ENCODE peak calls at places on chromosomes 13 and 19, in seven cellular contexts. One of them, this sample, is unnamed.

GRCh38 chr13:33125821-33126570 is 109.8 kb downstream of the KL start:
- DNase-seq in CD8-positive, alpha-beta memory T cell: no peak
- DNase-seq in astrocyte of the spinal cord: peak
- DNase-seq in GM12865: no peak
- DNase-seq in HEK293T: peak
- DNase-seq in iPS-NIHi11: peak
- DNase-seq in stimulated activated CD8-positive, alpha-beta memory T cell treated with anti-CD3 and anti-CD28 coated beads, Interleukin-15, amount 100 ng/mL, for 24 hours: no peak
- DNase-seq in this sample: peak

GRCh38 chr13:106047859-106048258 is 487.6 kb downstream of the EFNB2 start:
- DNase-seq in CD8-positive, alpha-beta memory T cell: no peak
- DNase-seq in astrocyte of the spinal cord: no peak
- DNase-seq in GM12865: no peak
- DNase-seq in HEK293T: no peak
- DNase-seq in iPS-NIHi11: no peak
- DNase-seq in stimulated activated CD8-positive, alpha-beta memory T cell treated with anti-CD3 and anti-CD28 coated beads, Interleukin-15, amount 100 ng/mL, for 24 hours: no peak
- DNase-seq in this sample: no peak

GRCh38 chr19:28424662-28425430 is 788.1 kb downstream of the UQCRFS1 start:
- DNase-seq in CD8-positive, alpha-beta memory T cell: no peak
- DNase-seq in astrocyte of the spinal cord: peak
- DNase-seq in GM12865: no peak
- DNase-seq in HEK293T: no peak
- DNase-seq in iPS-NIHi11: no peak
- DNase-seq in stimulated activated CD8-positive, alpha-beta memory T cell treated with anti-CD3 and anti-CD28 coated beads, Interleukin-15, amount 100 ng/mL, for 24 hours: no peak
- DNase-seq in this sample: no peak

GRCh38 chr13:43407023-43407581 is 379.7 kb downstream of the ENOX1 start:
- DNase-seq in CD8-positive, alpha-beta memory T cell: no peak
- DNase-seq in astrocyte of the spinal cord: no peak
- DNase-seq in GM12865: no peak
- DNase-seq in HEK293T: no peak
- DNase-seq in iPS-NIHi11: no peak
- DNase-seq in stimulated activated CD8-positive, alpha-beta memory T cell treated with anti-CD3 and anti-CD28 coated beads, Interleukin-15, amount 100 ng/mL, for 24 hours: no peak
- DNase-seq in this sample: no peak

GRCh38 chr19:40323705-40324104 is 24.5 kb downstream of the C19orf47 start:
- DNase-seq in CD8-positive, alpha-beta memory T cell: no peak
- DNase-seq in astrocyte of the spinal cord: no peak
- DNase-seq in GM12865: no peak
- DNase-seq in HEK293T: no peak
- DNase-seq in iPS-NIHi11: no peak
- DNase-seq in stimulated activated CD8-positive, alpha-beta memory T cell treated with anti-CD3 and anti-CD28 coated beads, Interleukin-15, amount 100 ng/mL, for 24 hours: no peak
- DNase-seq in this sample: no peak

GRCh38 chr13:21364357-21364756 is 94.7 kb downstream of the ZDHHC20 start:
- DNase-seq in CD8-positive, alpha-beta memory T cell: no peak
- DNase-seq in astrocyte of the spinal cord: no peak
- DNase-seq in GM12865: no peak
- DNase-seq in HEK293T: no peak
- DNase-seq in iPS-NIHi11: no peak
- DNase-seq in stimulated activated CD8-positive, alpha-beta memory T cell treated with anti-CD3 and anti-CD28 coated beads, Interleukin-15, amount 100 ng/mL, for 24 hours: no peak
- DNase-seq in this sample: no peak

GRCh38 chr13:94825507-94825906 is 113.2 kb upstream of the SOX21 start:
- DNase-seq in CD8-positive, alpha-beta memory T cell: no peak
- DNase-seq in astrocyte of the spinal cord: peak
- DNase-seq in GM12865: no peak
- DNase-seq in HEK293T: no peak
- DNase-seq in iPS-NIHi11: peak
- DNase-seq in stimulated activated CD8-positive, alpha-beta memory T cell treated with anti-CD3 and anti-CD28 coated beads, Interleukin-15, amount 100 ng/mL, for 24 hours: no peak
- DNase-seq in this sample: no peak

GRCh38 chr13:84191199-84191598 is 308.9 kb upstream of the SLITRK1 start:
- DNase-seq in CD8-positive, alpha-beta memory T cell: no peak
- DNase-seq in astrocyte of the spinal cord: no peak
- DNase-seq in GM12865: no peak
- DNase-seq in HEK293T: no peak
- DNase-seq in iPS-NIHi11: no peak
- DNase-seq in stimulated activated CD8-positive, alpha-beta memory T cell treated with anti-CD3 and anti-CD28 coated beads, Interleukin-15, amount 100 ng/mL, for 24 hours: no peak
- DNase-seq in this sample: no peak

GRCh38 chr19:32294871-32295438 is 50.5 kb upstream of the ZNF507 start:
- DNase-seq in CD8-positive, alpha-beta memory T cell: no peak
- DNase-seq in astrocyte of the spinal cord: no peak
- DNase-seq in GM12865: no peak
- DNase-seq in HEK293T: no peak
- DNase-seq in iPS-NIHi11: no peak
- DNase-seq in stimulated activated CD8-positive, alpha-beta memory T cell treated with anti-CD3 and anti-CD28 coated beads, Interleukin-15, amount 100 ng/mL, for 24 hours: no peak
- DNase-seq in this sample: no peak

GRCh38 chr13:78595458-78595818 is 7.9 kb downstream of the POU4F1 start:
- DNase-seq in CD8-positive, alpha-beta memory T cell: no peak
- DNase-seq in astrocyte of the spinal cord: no peak
- DNase-seq in GM12865: no peak
- DNase-seq in HEK293T: no peak
- DNase-seq in iPS-NIHi11: no peak
- DNase-seq in stimulated activated CD8-positive, alpha-beta memory T cell treated with anti-CD3 and anti-CD28 coated beads, Interleukin-15, amount 100 ng/mL, for 24 hours: no peak
- DNase-seq in this sample: no peak

GRCh38 chr13:53112522-53112921 is 83.9 kb downstream of the OLFM4 start:
- DNase-seq in CD8-positive, alpha-beta memory T cell: no peak
- DNase-seq in astrocyte of the spinal cord: no peak
- DNase-seq in GM12865: no peak
- DNase-seq in HEK293T: no peak
- DNase-seq in iPS-NIHi11: no peak
- DNase-seq in stimulated activated CD8-positive, alpha-beta memory T cell treated with anti-CD3 and anti-CD28 coated beads, Interleukin-15, amount 100 ng/mL, for 24 hours: no peak
- DNase-seq in this sample: peak

GRCh38 chr13:110826861-110827672 is 87.8 kb downstream of the ANKRD10 start:
- DNase-seq in CD8-positive, alpha-beta memory T cell: no peak
- DNase-seq in astrocyte of the spinal cord: no peak
- DNase-seq in GM12865: no peak
- DNase-seq in HEK293T: no peak
- DNase-seq in iPS-NIHi11: no peak
- DNase-seq in stimulated activated CD8-positive, alpha-beta memory T cell treated with anti-CD3 and anti-CD28 coated beads, Interleukin-15, amount 100 ng/mL, for 24 hours: no peak
- DNase-seq in this sample: no peak

GRCh38 chr13:23979361-23980159 is 82.3 kb upstream of the C1QTNF9B start:
- DNase-seq in CD8-positive, alpha-beta memory T cell: peak
- DNase-seq in astrocyte of the spinal cord: peak
- DNase-seq in GM12865: peak
- DNase-seq in HEK293T: peak
- DNase-seq in iPS-NIHi11: peak
- DNase-seq in stimulated activated CD8-positive, alpha-beta memory T cell treated with anti-CD3 and anti-CD28 coated beads, Interleukin-15, amount 100 ng/mL, for 24 hours: no peak
- DNase-seq in this sample: no peak

GRCh38 chr19:50975766-50976165 is 6.4 kb upstream of the KLK6 start:
- DNase-seq in CD8-positive, alpha-beta memory T cell: no peak
- DNase-seq in astrocyte of the spinal cord: no peak
- DNase-seq in GM12865: no peak
- DNase-seq in HEK293T: no peak
- DNase-seq in iPS-NIHi11: peak
- DNase-seq in stimulated activated CD8-positive, alpha-beta memory T cell treated with anti-CD3 and anti-CD28 coated beads, Interleukin-15, amount 100 ng/mL, for 24 hours: no peak
- DNase-seq in this sample: no peak

GRCh38 chr13:98622926-98623325 is 46.0 kb upstream of the STK24 start:
- DNase-seq in CD8-positive, alpha-beta memory T cell: no peak
- DNase-seq in astrocyte of the spinal cord: no peak
- DNase-seq in GM12865: no peak
- DNase-seq in HEK293T: no peak
- DNase-seq in iPS-NIHi11: no peak
- DNase-seq in stimulated activated CD8-positive, alpha-beta memory T cell treated with anti-CD3 and anti-CD28 coated beads, Interleukin-15, amount 100 ng/mL, for 24 hours: no peak
- DNase-seq in this sample: no peak

GRCh38 chr19:39595950-39596349 is 6.4 kb upstream of the LGALS13 start:
- DNase-seq in CD8-positive, alpha-beta memory T cell: no peak
- DNase-seq in astrocyte of the spinal cord: no peak
- DNase-seq in GM12865: no peak
- DNase-seq in HEK293T: no peak
- DNase-seq in iPS-NIHi11: no peak
- DNase-seq in stimulated activated CD8-positive, alpha-beta memory T cell treated with anti-CD3 and anti-CD28 coated beads, Interleukin-15, amount 100 ng/mL, for 24 hours: no peak
- DNase-seq in this sample: no peak

GRCh38 chr13:40662866-40663265 is 3.6 kb downstream of the FOXO1 start:
- DNase-seq in CD8-positive, alpha-beta memory T cell: no peak
- DNase-seq in astrocyte of the spinal cord: no peak
- DNase-seq in GM12865: peak
- DNase-seq in HEK293T: no peak
- DNase-seq in iPS-NIHi11: no peak
- DNase-seq in stimulated activated CD8-positive, alpha-beta memory T cell treated with anti-CD3 and anti-CD28 coated beads, Interleukin-15, amount 100 ng/mL, for 24 hours: no peak
- DNase-seq in this sample: no peak

GRCh38 chr19:45402469-45403070 is 2.3 kb downstream of the PPP1R13L start:
- DNase-seq in CD8-positive, alpha-beta memory T cell: no peak
- DNase-seq in astrocyte of the spinal cord: no peak
- DNase-seq in GM12865: peak
- DNase-seq in HEK293T: peak
- DNase-seq in iPS-NIHi11: peak
- DNase-seq in stimulated activated CD8-positive, alpha-beta memory T cell treated with anti-CD3 and anti-CD28 coated beads, Interleukin-15, amount 100 ng/mL, for 24 hours: no peak
- DNase-seq in this sample: no peak

GRCh38 chr19:17779281-17779930 is 15.5 kb upstream of the B3GNT3 start:
- DNase-seq in CD8-positive, alpha-beta memory T cell: no peak
- DNase-seq in astrocyte of the spinal cord: no peak
- DNase-seq in GM12865: no peak
- DNase-seq in HEK293T: peak
- DNase-seq in iPS-NIHi11: peak
- DNase-seq in stimulated activated CD8-positive, alpha-beta memory T cell treated with anti-CD3 and anti-CD28 coated beads, Interleukin-15, amount 100 ng/mL, for 24 hours: no peak
- DNase-seq in this sample: no peak

GRCh38 chr13:65679240-65679639 is 1550.9 kb downstream of the PCDH9 start:
- DNase-seq in CD8-positive, alpha-beta memory T cell: no peak
- DNase-seq in astrocyte of the spinal cord: peak
- DNase-seq in GM12865: no peak
- DNase-seq in HEK293T: no peak
- DNase-seq in iPS-NIHi11: no peak
- DNase-seq in stimulated activated CD8-positive, alpha-beta memory T cell treated with anti-CD3 and anti-CD28 coated beads, Interleukin-15, amount 100 ng/mL, for 24 hours: no peak
- DNase-seq in this sample: no peak

GRCh38 chr13:109779876-109780516 is 6.4 kb downstream of the IRS2 start:
- DNase-seq in CD8-positive, alpha-beta memory T cell: no peak
- DNase-seq in astrocyte of the spinal cord: peak
- DNase-seq in GM12865: no peak
- DNase-seq in HEK293T: no peak
- DNase-seq in iPS-NIHi11: no peak
- DNase-seq in stimulated activated CD8-positive, alpha-beta memory T cell treated with anti-CD3 and anti-CD28 coated beads, Interleukin-15, amount 100 ng/mL, for 24 hours: no peak
- DNase-seq in this sample: no peak

GRCh38 chr19:55474269-55475265 is 1.9 kb upstream of the ZNF628 start:
- DNase-seq in CD8-positive, alpha-beta memory T cell: no peak
- DNase-seq in astrocyte of the spinal cord: peak
- DNase-seq in GM12865: no peak
- DNase-seq in HEK293T: no peak
- DNase-seq in iPS-NIHi11: no peak
- DNase-seq in stimulated activated CD8-positive, alpha-beta memory T cell treated with anti-CD3 and anti-CD28 coated beads, Interleukin-15, amount 100 ng/mL, for 24 hours: no peak
- DNase-seq in this sample: no peak

GRCh38 chr19:45306040-45306439 is 16.6 kb downstream of the CKM start:
- DNase-seq in CD8-positive, alpha-beta memory T cell: no peak
- DNase-seq in astrocyte of the spinal cord: no peak
- DNase-seq in GM12865: no peak
- DNase-seq in HEK293T: no peak
- DNase-seq in iPS-NIHi11: no peak
- DNase-seq in stimulated activated CD8-positive, alpha-beta memory T cell treated with anti-CD3 and anti-CD28 coated beads, Interleukin-15, amount 100 ng/mL, for 24 hours: no peak
- DNase-seq in this sample: no peak

GRCh38 chr13:32476892-32477291 is 49.0 kb upstream of the N4BP2L1 start:
- DNase-seq in CD8-positive, alpha-beta memory T cell: no peak
- DNase-seq in astrocyte of the spinal cord: no peak
- DNase-seq in GM12865: no peak
- DNase-seq in HEK293T: no peak
- DNase-seq in iPS-NIHi11: no peak
- DNase-seq in stimulated activated CD8-positive, alpha-beta memory T cell treated with anti-CD3 and anti-CD28 coated beads, Interleukin-15, amount 100 ng/mL, for 24 hours: no peak
- DNase-seq in this sample: no peak

GRCh38 chr19:37691881-37692504 is 27.6 kb downstream of the ZNF607 start:
- DNase-seq in CD8-positive, alpha-beta memory T cell: peak
- DNase-seq in astrocyte of the spinal cord: peak
- DNase-seq in GM12865: peak
- DNase-seq in HEK293T: peak
- DNase-seq in iPS-NIHi11: peak
- DNase-seq in stimulated activated CD8-positive, alpha-beta memory T cell treated with anti-CD3 and anti-CD28 coated beads, Interleukin-15, amount 100 ng/mL, for 24 hours: peak
- DNase-seq in this sample: peak

GRCh38 chr13:27619711-27620376 is 485 bp downstream of the LNX2 start:
- DNase-seq in CD8-positive, alpha-beta memory T cell: peak
- DNase-seq in astrocyte of the spinal cord: peak
- DNase-seq in GM12865: peak
- DNase-seq in HEK293T: peak
- DNase-seq in iPS-NIHi11: no peak
- DNase-seq in stimulated activated CD8-positive, alpha-beta memory T cell treated with anti-CD3 and anti-CD28 coated beads, Interleukin-15, amount 100 ng/mL, for 24 hours: no peak
- DNase-seq in this sample: peak

GRCh38 chr19:46533085-46534081 is 37.7 kb upstream of the PNMA8B start:
- DNase-seq in CD8-positive, alpha-beta memory T cell: no peak
- DNase-seq in astrocyte of the spinal cord: no peak
- DNase-seq in GM12865: no peak
- DNase-seq in HEK293T: no peak
- DNase-seq in iPS-NIHi11: no peak
- DNase-seq in stimulated activated CD8-positive, alpha-beta memory T cell treated with anti-CD3 and anti-CD28 coated beads, Interleukin-15, amount 100 ng/mL, for 24 hours: no peak
- DNase-seq in this sample: no peak

GRCh38 chr19:49149652-49150105 is 5.5 kb downstream of the HRC start:
- DNase-seq in CD8-positive, alpha-beta memory T cell: no peak
- DNase-seq in astrocyte of the spinal cord: peak
- DNase-seq in GM12865: no peak
- DNase-seq in HEK293T: peak
- DNase-seq in iPS-NIHi11: peak
- DNase-seq in stimulated activated CD8-positive, alpha-beta memory T cell treated with anti-CD3 and anti-CD28 coated beads, Interleukin-15, amount 100 ng/mL, for 24 hours: no peak
- DNase-seq in this sample: no peak

GRCh38 chr19:50300814-50301606 is 28.2 kb downstream of the KCNC3 start:
- DNase-seq in CD8-positive, alpha-beta memory T cell: no peak
- DNase-seq in astrocyte of the spinal cord: peak
- DNase-seq in GM12865: no peak
- DNase-seq in HEK293T: no peak
- DNase-seq in iPS-NIHi11: no peak
- DNase-seq in stimulated activated CD8-positive, alpha-beta memory T cell treated with anti-CD3 and anti-CD28 coated beads, Interleukin-15, amount 100 ng/mL, for 24 hours: no peak
- DNase-seq in this sample: no peak

GRCh38 chr13:99935772-99936171 is 35.8 kb downstream of the ZIC5 start:
- DNase-seq in CD8-positive, alpha-beta memory T cell: no peak
- DNase-seq in astrocyte of the spinal cord: no peak
- DNase-seq in GM12865: no peak
- DNase-seq in HEK293T: no peak
- DNase-seq in iPS-NIHi11: no peak
- DNase-seq in stimulated activated CD8-positive, alpha-beta memory T cell treated with anti-CD3 and anti-CD28 coated beads, Interleukin-15, amount 100 ng/mL, for 24 hours: no peak
- DNase-seq in this sample: no peak

GRCh38 chr19:11345122-11345752 is 831 bp downstream of the TMEM205 start:
- DNase-seq in CD8-positive, alpha-beta memory T cell: no peak
- DNase-seq in astrocyte of the spinal cord: no peak
- DNase-seq in GM12865: peak
- DNase-seq in HEK293T: no peak
- DNase-seq in iPS-NIHi11: no peak
- DNase-seq in stimulated activated CD8-positive, alpha-beta memory T cell treated with anti-CD3 and anti-CD28 coated beads, Interleukin-15, amount 100 ng/mL, for 24 hours: no peak
- DNase-seq in this sample: no peak

GRCh38 chr19:56837492-56837891 is 3.0 kb downstream of the PEG3 start:
- DNase-seq in CD8-positive, alpha-beta memory T cell: no peak
- DNase-seq in astrocyte of the spinal cord: peak
- DNase-seq in GM12865: no peak
- DNase-seq in HEK293T: no peak
- DNase-seq in iPS-NIHi11: no peak
- DNase-seq in stimulated activated CD8-positive, alpha-beta memory T cell treated with anti-CD3 and anti-CD28 coated beads, Interleukin-15, amount 100 ng/mL, for 24 hours: no peak
- DNase-seq in this sample: no peak

GRCh38 chr19:3358392-3358918 is 7.9 kb upstream of the NFIC start:
- DNase-seq in CD8-positive, alpha-beta memory T cell: peak
- DNase-seq in astrocyte of the spinal cord: no peak
- DNase-seq in GM12865: no peak
- DNase-seq in HEK293T: no peak
- DNase-seq in iPS-NIHi11: no peak
- DNase-seq in stimulated activated CD8-positive, alpha-beta memory T cell treated with anti-CD3 and anti-CD28 coated beads, Interleukin-15, amount 100 ng/mL, for 24 hours: no peak
- DNase-seq in this sample: no peak

GRCh38 chr13:93900735-93901134 is 578.7 kb downstream of the DCT start:
- DNase-seq in CD8-positive, alpha-beta memory T cell: no peak
- DNase-seq in astrocyte of the spinal cord: peak
- DNase-seq in GM12865: no peak
- DNase-seq in HEK293T: no peak
- DNase-seq in iPS-NIHi11: no peak
- DNase-seq in stimulated activated CD8-positive, alpha-beta memory T cell treated with anti-CD3 and anti-CD28 coated beads, Interleukin-15, amount 100 ng/mL, for 24 hours: no peak
- DNase-seq in this sample: no peak

GRCh38 chr19:51695702-51696315 is 2.7 kb downstream of the SPACA6 start:
- DNase-seq in CD8-positive, alpha-beta memory T cell: no peak
- DNase-seq in astrocyte of the spinal cord: no peak
- DNase-seq in GM12865: no peak
- DNase-seq in HEK293T: no peak
- DNase-seq in iPS-NIHi11: no peak
- DNase-seq in stimulated activated CD8-positive, alpha-beta memory T cell treated with anti-CD3 and anti-CD28 coated beads, Interleukin-15, amount 100 ng/mL, for 24 hours: no peak
- DNase-seq in this sample: no peak

GRCh38 chr19:37594982-37595382 is 306 bp downstream of the ZNF540 start:
- DNase-seq in CD8-positive, alpha-beta memory T cell: peak
- DNase-seq in astrocyte of the spinal cord: no peak
- DNase-seq in GM12865: peak
- DNase-seq in HEK293T: no peak
- DNase-seq in iPS-NIHi11: no peak
- DNase-seq in stimulated activated CD8-positive, alpha-beta memory T cell treated with anti-CD3 and anti-CD28 coated beads, Interleukin-15, amount 100 ng/mL, for 24 hours: peak
- DNase-seq in this sample: peak

GRCh38 chr13:29508130-29508873 is 87.2 kb downstream of the SLC7A1 start:
- DNase-seq in CD8-positive, alpha-beta memory T cell: peak
- DNase-seq in astrocyte of the spinal cord: peak
- DNase-seq in GM12865: peak
- DNase-seq in HEK293T: peak
- DNase-seq in iPS-NIHi11: peak
- DNase-seq in stimulated activated CD8-positive, alpha-beta memory T cell treated with anti-CD3 and anti-CD28 coated beads, Interleukin-15, amount 100 ng/mL, for 24 hours: peak
- DNase-seq in this sample: peak

This sample was measured in Karpas-422.